ENCODE peak calls at places on chromosomes 11 and 22, in eight cellular contexts. B, D, L, N, W, P, U and I are unnamed samples.

GRCh38 chr22:19984201-19984753 is 32.3 kb downstream of the ARVCF start:
- DNase-seq in B (no peak), D (peak), L (no peak), N (no peak), W (no peak), P (no peak), U (no peak), I (peak)

GRCh38 chr22:31491218-31491962 is 1.7 kb upstream of the EIF4ENIF1 start:
- DNase-seq in B (no peak), D (no peak), L (no peak), N (no peak), W (no peak), P (no peak), U (no peak), I (no peak)

GRCh38 chr11:64343740-64344133 is 3.7 kb downstream of the CCDC88B start:
- DNase-seq in B (peak), D (no peak), L (no peak), N (no peak), W (no peak), P (no peak), U (no peak), I (no peak)

GRCh38 chr22:29171721-29172120 is 34.0 kb upstream of the EMID1 start:
- DNase-seq in B (no peak), D (no peak), L (no peak), N (no peak), W (no peak), P (no peak), U (no peak), I (no peak)

GRCh38 chr11:125063429-125064043 is 431 bp downstream of the SLC37A2 start:
- DNase-seq in B (peak), D (peak), L (no peak), N (peak), W (peak), P (no peak), U (no peak), I (no peak)

GRCh38 chr11:409600-410471 is 5.0 kb downstream of the SIGIRR start:
- DNase-seq in B (no peak), D (no peak), L (no peak), N (no peak), W (no peak), P (no peak), U (no peak), I (no peak)

GRCh38 chr11:88631497-88631896 is 294.0 kb upstream of the CTSC start:
- DNase-seq in B (no peak), D (no peak), L (no peak), N (no peak), W (no peak), P (no peak), U (no peak), I (no peak)

GRCh38 chr11:62546937-62547625 is 475 bp upstream of the AHNAK start:
- DNase-seq in B (no peak), D (peak), L (no peak), N (no peak), W (no peak), P (no peak), U (no peak), I (no peak)

GRCh38 chr11:69487849-69488542 is 6.5 kb downstream of the LINC01488 start:
- DNase-seq in B (no peak), D (no peak), L (no peak), N (no peak), W (no peak), P (no peak), U (no peak), I (no peak)

GRCh38 chr11:91907225-91907624 is 317.4 kb upstream of the FAT3 start:
- DNase-seq in B (no peak), D (no peak), L (no peak), N (no peak), W (no peak), P (no peak), U (no peak), I (no peak)

GRCh38 chr11:84866922-84867321 is 760.2 kb downstream of the DLG2 start:
- DNase-seq in B (no peak), D (no peak), L (no peak), N (no peak), W (no peak), P (no peak), U (no peak), I (no peak)

GRCh38 chr11:59012942-59013256 is 73.2 kb upstream of the GLYATL1B start:
- DNase-seq in B (no peak), D (no peak), L (no peak), N (no peak), W (no peak), P (no peak), U (no peak), I (no peak)

GRCh38 chr11:69335461-69336386 is 41.8 kb downstream of the MYEOV start:
- DNase-seq in B (no peak), D (no peak), L (no peak), N (peak), W (no peak), P (no peak), U (no peak), I (no peak)

GRCh38 chr11:72349616-72350218 is 84.6 kb downstream of the CLPB start:
- DNase-seq in B (no peak), D (peak), L (no peak), N (no peak), W (no peak), P (no peak), U (no peak), I (no peak)